ENCODE peak calls at places on chromosomes 4 and X, in four cellular contexts. One of them, this sample, is unnamed.

GRCh38 chrX:106203315-106203714 is 35.2 kb downstream of the PWWP3B start:
- DNase-seq in colonic mucosa: no peak
- DNase-seq in choroid plexus epithelial cell: no peak
- DNase-seq in fibroblast of mammary gland: peak
- DNase-seq in this sample: peak

GRCh38 chr4:111838406-111838930 is 306.8 kb upstream of the FAM241A start:
- DNase-seq in colonic mucosa: no peak
- DNase-seq in choroid plexus epithelial cell: no peak
- DNase-seq in fibroblast of mammary gland: no peak
- DNase-seq in this sample: no peak

GRCh38 chrX:110462957-110463356 is 104.3 kb downstream of the RTL9 start:
- DNase-seq in colonic mucosa: no peak
- DNase-seq in choroid plexus epithelial cell: no peak
- DNase-seq in fibroblast of mammary gland: peak
- DNase-seq in this sample: no peak

GRCh38 chr4:160129439-160129838 is 1026.6 kb downstream of the RAPGEF2 start:
- DNase-seq in colonic mucosa: no peak
- DNase-seq in choroid plexus epithelial cell: peak
- DNase-seq in fibroblast of mammary gland: peak
- DNase-seq in this sample: peak

GRCh38 chrX:71664889-71665491 is 2.4 kb upstream of the LOC101059915 start:
- DNase-seq in colonic mucosa: no peak
- DNase-seq in choroid plexus epithelial cell: no peak
- DNase-seq in fibroblast of mammary gland: no peak
- DNase-seq in this sample: no peak

GRCh38 chrX:21975827-21976226 is 35.3 kb downstream of the SMS start:
- DNase-seq in colonic mucosa: no peak
- DNase-seq in choroid plexus epithelial cell: peak
- DNase-seq in fibroblast of mammary gland: peak
- DNase-seq in this sample: peak

GRCh38 chr4:140372607-140373327 is 679 bp upstream of the SCOC start:
- DNase-seq in colonic mucosa: no peak
- DNase-seq in choroid plexus epithelial cell: peak
- DNase-seq in fibroblast of mammary gland: peak
- DNase-seq in this sample: peak

GRCh38 chr4:119872344-119873031 is 194.2 kb downstream of the MAD2L1 start:
- DNase-seq in colonic mucosa: no peak
- DNase-seq in choroid plexus epithelial cell: no peak
- DNase-seq in fibroblast of mammary gland: no peak
- DNase-seq in this sample: no peak

GRCh38 chr4:92182006-92182735 is 121.6 kb upstream of the GRID2 start:
- DNase-seq in colonic mucosa: no peak
- DNase-seq in choroid plexus epithelial cell: no peak
- DNase-seq in fibroblast of mammary gland: no peak
- DNase-seq in this sample: no peak

GRCh38 chr4:123930971-123931370 is 534.4 kb downstream of the SPRY1 start:
- DNase-seq in colonic mucosa: no peak
- DNase-seq in choroid plexus epithelial cell: peak
- DNase-seq in fibroblast of mammary gland: peak
- DNase-seq in this sample: peak

GRCh38 chrX:108167211-108167872 is 75.8 kb downstream of the ATG4A start:
- DNase-seq in colonic mucosa: no peak
- DNase-seq in choroid plexus epithelial cell: peak
- DNase-seq in fibroblast of mammary gland: peak
- DNase-seq in this sample: peak

GRCh38 chr4:56187601-56188177 is 199.6 kb downstream of the AASDH start:
- DNase-seq in colonic mucosa: no peak
- DNase-seq in choroid plexus epithelial cell: peak
- DNase-seq in fibroblast of mammary gland: no peak
- DNase-seq in this sample: no peak

GRCh38 chrX:96314974-96315373 is 369.7 kb upstream of the DIAPH2 start:
- DNase-seq in colonic mucosa: no peak
- DNase-seq in choroid plexus epithelial cell: peak
- DNase-seq in fibroblast of mammary gland: peak
- DNase-seq in this sample: peak

GRCh38 chr4:4411906-4412305 is 25.0 kb downstream of the NSG1 start:
- DNase-seq in colonic mucosa: no peak
- DNase-seq in choroid plexus epithelial cell: no peak
- DNase-seq in fibroblast of mammary gland: no peak
- DNase-seq in this sample: no peak

GRCh38 chrX:40646489-40647306 is 663 bp downstream of the CXorf38 start:
- DNase-seq in colonic mucosa: peak
- DNase-seq in choroid plexus epithelial cell: peak
- DNase-seq in fibroblast of mammary gland: peak
- DNase-seq in this sample: peak

GRCh38 chr4:152972821-152973613 is 36.9 kb downstream of the FHDC1 start:
- DNase-seq in colonic mucosa: no peak
- DNase-seq in choroid plexus epithelial cell: peak
- DNase-seq in fibroblast of mammary gland: peak
- DNase-seq in this sample: peak

GRCh38 chrX:39756086-39756883 is 341.5 kb downstream of the BCOR start:
- DNase-seq in colonic mucosa: no peak
- DNase-seq in choroid plexus epithelial cell: no peak
- DNase-seq in fibroblast of mammary gland: no peak
- DNase-seq in this sample: no peak

GRCh38 chr4:57048590-57049304 is 61.4 kb downstream of the IGFBP7 start:
- DNase-seq in colonic mucosa: no peak
- DNase-seq in choroid plexus epithelial cell: no peak
- DNase-seq in fibroblast of mammary gland: no peak
- DNase-seq in this sample: peak

GRCh38 chrX:41734530-41734929 is 10.5 kb downstream of the GPR82 start:
- DNase-seq in colonic mucosa: no peak
- DNase-seq in choroid plexus epithelial cell: peak
- DNase-seq in fibroblast of mammary gland: peak
- DNase-seq in this sample: peak

GRCh38 chr4:152246659-152247058 is 289.2 kb downstream of the FBXW7 start:
- DNase-seq in colonic mucosa: no peak
- DNase-seq in choroid plexus epithelial cell: no peak
- DNase-seq in fibroblast of mammary gland: no peak
- DNase-seq in this sample: no peak

GRCh38 chr4:8740666-8741395 is 130.8 kb downstream of the HMX1 start:
- DNase-seq in colonic mucosa: no peak
- DNase-seq in choroid plexus epithelial cell: no peak
- DNase-seq in fibroblast of mammary gland: no peak
- DNase-seq in this sample: no peak

GRCh38 chrX:13396887-13397286 is 77.0 kb upstream of the ATXN3L start:
- DNase-seq in colonic mucosa: no peak
- DNase-seq in choroid plexus epithelial cell: peak
- DNase-seq in fibroblast of mammary gland: peak
- DNase-seq in this sample: peak

GRCh38 chr4:138062929-138063328 is 179.2 kb downstream of the SLC7A11 start:
- DNase-seq in colonic mucosa: no peak
- DNase-seq in choroid plexus epithelial cell: peak
- DNase-seq in fibroblast of mammary gland: peak
- DNase-seq in this sample: peak

GRCh38 chr4:25821267-25821666 is 41.5 kb downstream of the SEL1L3 start:
- DNase-seq in colonic mucosa: no peak
- DNase-seq in choroid plexus epithelial cell: no peak
- DNase-seq in fibroblast of mammary gland: no peak
- DNase-seq in this sample: no peak

GRCh38 chrX:74779175-74779574 is 146.1 kb downstream of the NEXMIF start:
- DNase-seq in colonic mucosa: no peak
- DNase-seq in choroid plexus epithelial cell: no peak
- DNase-seq in fibroblast of mammary gland: no peak
- DNase-seq in this sample: peak

GRCh38 chr4:112302320-112303274 is 5.4 kb downstream of the ALPK1 start:
- DNase-seq in colonic mucosa: no peak
- DNase-seq in choroid plexus epithelial cell: no peak
- DNase-seq in fibroblast of mammary gland: no peak
- DNase-seq in this sample: no peak

GRCh38 chr4:143185253-143186107 is 763 bp downstream of the USP38 start:
- DNase-seq in colonic mucosa: peak
- DNase-seq in choroid plexus epithelial cell: peak
- DNase-seq in fibroblast of mammary gland: peak
- DNase-seq in this sample: peak
- TF ChIP-seq CTCF in colonic mucosa: no peak
- TF ChIP-seq CTCF in choroid plexus epithelial cell: no peak
- TF ChIP-seq CTCF in fibroblast of mammary gland: no peak
- TF ChIP-seq CTCF in this sample: no peak

DNA sequence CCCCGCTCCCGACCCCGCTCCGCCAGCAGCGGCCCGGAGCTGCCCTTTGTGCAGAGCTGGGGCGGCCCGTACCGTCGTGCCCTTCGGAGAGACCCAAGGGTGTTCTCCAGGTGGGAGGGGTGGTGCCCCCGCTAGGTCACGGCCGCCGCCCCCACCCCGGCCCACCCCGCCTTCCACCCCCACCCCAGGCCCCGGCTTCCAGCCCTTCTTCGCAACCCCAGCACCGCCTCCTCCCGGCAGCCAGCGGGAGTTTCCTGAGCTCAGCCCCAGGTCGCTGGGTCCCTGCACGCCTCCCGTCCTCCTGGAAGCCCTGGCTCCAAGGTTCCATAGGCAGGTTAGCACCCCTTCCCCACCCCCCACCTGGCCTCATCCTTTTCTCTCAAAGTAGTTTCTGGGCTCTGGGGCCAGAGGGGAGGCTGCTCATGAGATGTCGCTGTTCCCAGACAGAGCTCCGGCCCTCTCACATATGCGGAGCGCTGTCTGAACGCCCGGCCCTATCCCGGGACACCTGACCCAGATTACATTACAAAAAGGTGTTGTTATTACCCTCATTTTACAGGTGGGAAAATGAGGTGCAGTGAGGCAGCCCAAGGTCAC is 25.2 kb upstream of the FGFR3 start:
- DNase-seq in colonic mucosa: peak
- DNase-seq in choroid plexus epithelial cell: peak
- DNase-seq in fibroblast of mammary gland: peak
- DNase-seq in this sample: peak
- H3K4me3 ChIP-seq in colonic mucosa: peak
- H3K4me3 ChIP-seq in choroid plexus epithelial cell: peak
- H3K4me3 ChIP-seq in fibroblast of mammary gland: peak
- H3K4me3 ChIP-seq in this sample: peak

GRCh38 chrX:79415056-79415455 is 47.9 kb upstream of the ITM2A start:
- DNase-seq in colonic mucosa: no peak
- DNase-seq in choroid plexus epithelial cell: no peak
- DNase-seq in fibroblast of mammary gland: no peak
- DNase-seq in this sample: no peak

GRCh38 chrX:79413963-79414362 is 46.8 kb upstream of the ITM2A start:
- DNase-seq in colonic mucosa: no peak
- DNase-seq in choroid plexus epithelial cell: no peak
- DNase-seq in fibroblast of mammary gland: no peak
- DNase-seq in this sample: no peak

GRCh38 chrX:79409657-79410056 is 42.5 kb upstream of the ITM2A start:
- DNase-seq in colonic mucosa: no peak
- DNase-seq in choroid plexus epithelial cell: no peak
- DNase-seq in fibroblast of mammary gland: no peak
- DNase-seq in this sample: no peak

GRCh38 chrX:79408623-79409322 is 41.6 kb upstream of the ITM2A start:
- DNase-seq in colonic mucosa: no peak
- DNase-seq in choroid plexus epithelial cell: no peak
- DNase-seq in fibroblast of mammary gland: no peak
- DNase-seq in this sample: no peak

GRCh38 chrX:79413009-79413408 is 45.9 kb upstream of the ITM2A start:
- DNase-seq in colonic mucosa: no peak
- DNase-seq in choroid plexus epithelial cell: peak
- DNase-seq in fibroblast of mammary gland: peak
- DNase-seq in this sample: peak
- TF ChIP-seq CTCF in colonic mucosa: no peak
- TF ChIP-seq CTCF in choroid plexus epithelial cell: no peak
- TF ChIP-seq CTCF in fibroblast of mammary gland: peak
- TF ChIP-seq CTCF in this sample: no peak

GRCh38 chr4:105174098-105174497 is 27.4 kb downstream of the TET2 start:
- DNase-seq in colonic mucosa: no peak
- DNase-seq in choroid plexus epithelial cell: no peak
- DNase-seq in fibroblast of mammary gland: no peak
- DNase-seq in this sample: no peak
- H3K4me3 ChIP-seq in colonic mucosa: no peak
- H3K4me3 ChIP-seq in choroid plexus epithelial cell: no peak
- H3K4me3 ChIP-seq in fibroblast of mammary gland: no peak
- H3K4me3 ChIP-seq in this sample: no peak

DNA sequence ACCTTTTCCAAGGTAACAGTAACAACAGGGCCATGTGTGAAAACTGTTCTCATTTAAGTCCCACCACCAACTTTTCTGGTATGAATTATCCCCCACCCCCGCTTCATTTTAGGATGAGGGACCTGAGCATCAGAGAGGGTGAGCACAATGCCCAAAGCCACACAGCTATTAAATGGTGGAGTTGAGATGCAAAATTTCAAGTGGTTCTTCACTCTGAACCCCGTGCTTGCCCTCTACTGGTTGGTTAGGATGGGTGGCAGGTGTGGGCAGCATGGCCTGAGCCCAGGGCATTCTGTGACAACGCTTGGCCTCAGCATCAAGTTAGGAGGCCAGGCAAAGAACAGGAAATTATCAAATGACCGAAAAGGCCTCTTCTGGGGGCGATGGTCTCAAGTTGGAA is 33.5 kb downstream of the MED28 start:
- DNase-seq in colonic mucosa: no peak
- DNase-seq in choroid plexus epithelial cell: no peak
- DNase-seq in fibroblast of mammary gland: no peak
- DNase-seq in this sample: no peak
- TF ChIP-seq CTCF in colonic mucosa: no peak
- TF ChIP-seq CTCF in choroid plexus epithelial cell: peak
- TF ChIP-seq CTCF in fibroblast of mammary gland: peak
- TF ChIP-seq CTCF in this sample: no peak

DNA sequence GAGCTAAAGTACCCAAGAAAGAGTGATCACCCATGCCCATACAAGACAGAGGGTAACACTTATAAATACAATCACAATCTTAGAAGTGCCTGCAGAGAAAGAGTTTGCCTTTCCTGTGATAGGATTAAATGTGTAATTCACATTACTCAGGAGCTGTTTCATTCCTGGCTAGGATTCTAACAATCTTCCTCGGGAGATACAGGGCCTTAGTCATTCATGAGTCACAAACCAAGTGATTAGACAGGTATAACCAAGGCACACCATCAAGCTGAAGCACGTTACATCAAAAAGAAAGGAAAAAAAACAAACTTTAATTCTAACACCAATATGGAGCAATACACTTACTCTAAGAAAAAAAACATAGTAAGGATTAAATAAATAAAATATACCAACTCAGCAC is 14.9 kb downstream of the ABCG2 start:
- DNase-seq in colonic mucosa: no peak
- DNase-seq in choroid plexus epithelial cell: peak
- DNase-seq in fibroblast of mammary gland: peak
- DNase-seq in this sample: peak
- H3K4me3 ChIP-seq in colonic mucosa: no peak
- H3K4me3 ChIP-seq in choroid plexus epithelial cell: no peak
- H3K4me3 ChIP-seq in fibroblast of mammary gland: no peak
- H3K4me3 ChIP-seq in this sample: no peak

DNA sequence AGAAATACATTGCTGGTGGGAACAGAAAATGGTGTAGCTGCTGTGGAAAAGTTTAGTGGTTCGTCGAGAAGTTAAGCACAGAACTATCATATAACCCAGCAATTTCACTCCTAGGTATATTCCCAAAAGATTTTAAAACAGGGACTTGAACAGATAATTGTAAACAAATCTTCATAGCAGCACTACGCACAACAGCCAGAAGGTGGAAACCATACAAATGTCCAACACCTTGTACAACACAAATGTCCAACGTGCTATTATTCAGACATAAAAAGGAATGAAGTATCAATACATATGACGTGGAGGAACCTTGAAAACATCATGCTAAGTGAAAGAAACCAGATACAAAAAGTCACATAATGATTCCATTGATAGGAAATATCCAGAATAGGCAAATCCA is 37.9 kb downstream of the CUL4B start:
- DNase-seq in colonic mucosa: no peak
- DNase-seq in choroid plexus epithelial cell: peak
- DNase-seq in fibroblast of mammary gland: no peak
- DNase-seq in this sample: no peak
- TF ChIP-seq CTCF in colonic mucosa: no peak
- TF ChIP-seq CTCF in choroid plexus epithelial cell: peak
- TF ChIP-seq CTCF in fibroblast of mammary gland: no peak
- TF ChIP-seq CTCF in this sample: no peak

This sample was measured in epithelial cell of esophagus.